ENCODE peak calls at places on chromosomes 5 and 9, in six cellular contexts. L is ovary; V is AG09309; R is stimulated activated CD8-positive, alpha-beta memory T cell treated with anti-CD3 and anti-CD28 coated beads, Interleukin-15, amount 100 ng/mL, for 48 hours; A is stimulated activated CD4-positive, alpha-beta T cell treated with anti-CD3 and anti-CD28 coated beads, Interleukin-4, amount 100 ng/mL, for 4 hours; W is MCF 10A. G is an unnamed sample.

GRCh38 chr5:128407956-128408355 is 130.1 kb downstream of the FBN2 start:
- DNase-seq in A (no peak), W (no peak), V (no peak), R (no peak), L (no peak), G (peak)

GRCh38 chr5:32108167-32108566 is 66.0 kb downstream of the GOLPH3 start:
- DNase-seq in W (no peak), L (no peak), V (no peak), R (no peak), A (no peak), G (no peak)

GRCh38 chr5:127080001-127080478 is 6.7 kb upstream of the C5orf63 start:
- DNase-seq in R (no peak), A (no peak), V (no peak), W (peak), L (no peak), G (no peak)

GRCh38 chr9:125372441-125373226 is 111.0 kb downstream of the GAPVD1 start:
- DNase-seq in A (no peak), R (no peak), L (no peak), V (no peak), W (no peak), G (no peak)

GRCh38 chr5:132130918-132131715 is 57.5 kb downstream of the CSF2 start:
- DNase-seq in V (no peak), R (no peak), A (no peak), W (no peak), L (no peak), G (no peak)

GRCh38 chr9:97632406-97632991 is 669 bp downstream of the TSTD2 start:
- DNase-seq in L (peak), R (peak), V (peak), W (no peak), A (peak), G (peak)

GRCh38 chr9:103798620-103799019 is 295.5 kb upstream of the SMC2 start:
- DNase-seq in R (no peak), A (no peak), V (no peak), L (no peak), W (peak), G (peak)

GRCh38 chr9:91422832-91423711 is 560 bp downstream of the NFIL3 start:
- DNase-seq in L (peak), R (no peak), A (peak), W (peak), V (peak), G (peak)

GRCh38 chr9:134476942-134477335 is 150.7 kb downstream of the RXRA start:
- DNase-seq in R (no peak), A (no peak), W (no peak), L (no peak), V (no peak), G (no peak)

GRCh38 chr9:136693490-136694162 is 6.4 kb upstream of the AGPAT2 start:
- DNase-seq in V (no peak), R (peak), L (peak), A (no peak), W (peak), G (peak)

G was measured in DMS53.